ENCODE peak calls at places on chromosomes 16 and 17, in eight cellular contexts. F is CD8-positive, alpha-beta T cell; B is effector CD4-positive, alpha-beta T cell; U is HEK293T; Z is RPMI8226; L is KG1; W is breast epithelium; A is NCI-H1436 treated with DMSO at 0.1 percent for 48 hours. Y is an unnamed sample.

GRCh38 chr16:73147958-73148357 is 100.0 kb upstream of the ZFHX3 start:
- DNase-seq in L (no peak), W (no peak), A (no peak), Z (no peak), U (no peak), B (no peak), F (no peak), Y (no peak)

GRCh38 chr16:67982011-67982696 is 1.9 kb upstream of the DPEP3 start:
- DNase-seq in W (no peak), A (no peak), L (no peak), B (no peak), F (no peak), Z (no peak), U (no peak), Y (no peak)

GRCh38 chr17:30173649-30174048 is 57.0 kb downstream of the NSRP1 start:
- DNase-seq in B (no peak), A (no peak), Z (no peak), U (no peak), W (no peak), F (no peak), L (no peak), Y (no peak)

GRCh38 chr16:73057369-73058210 is 9.7 kb upstream of the ZFHX3 start:
- DNase-seq in U (no peak), A (no peak), W (no peak), F (no peak), Z (peak), L (no peak), B (no peak), Y (no peak)

GRCh38 chr16:13153696-13154095 is 252.3 kb downstream of the SHISA9 start:
- DNase-seq in B (no peak), A (no peak), Z (no peak), U (no peak), L (no peak), W (no peak), F (no peak), Y (no peak)

GRCh38 chr17:4436846-4437245 is 3.1 kb downstream of the SPNS3 start:
- DNase-seq in F (no peak), W (no peak), U (no peak), A (no peak), B (no peak), Z (peak), L (no peak), Y (no peak)

GRCh38 chr16:1932050-1933028 is 10.7 kb downstream of the MSRB1 start:
- DNase-seq in A (no peak), U (no peak), F (no peak), Z (peak), W (no peak), L (no peak), B (no peak), Y (peak)

GRCh38 chr16:88814144-88814502 is 2.4 kb upstream of the APRT start:
- DNase-seq in Z (no peak), F (no peak), B (no peak), U (no peak), L (no peak), A (no peak), W (no peak), Y (no peak)

GRCh38 chr17:50272246-50272645 is 2.0 kb upstream of the TMEM92 start:
- DNase-seq in A (no peak), F (no peak), U (no peak), L (no peak), Z (no peak), B (no peak), W (peak), Y (no peak)

GRCh38 chr16:19680972-19681371 is 37.1 kb downstream of the KNOP1 start:
- DNase-seq in A (no peak), B (no peak), F (no peak), Z (no peak), L (no peak), W (no peak), U (no peak), Y (no peak)

Y was measured in WERI-Rb-1.